ENCODE peak calls at places on chromosomes 3 and 15, in six cellular contexts. H, X, K, M, L and D are unnamed samples.

GRCh38 chr3:153615863-153616262 is 453.8 kb downstream of the RAP2B start:
- DNase-seq in H (no peak), X (no peak), K (no peak), M (no peak), L (no peak), D (no peak)

GRCh38 chr15:43911235-43911661 is 84.4 kb downstream of the WDR76 start:
- DNase-seq in H (no peak), X (no peak), K (no peak), M (peak; percentile 59), L (no peak), D (peak; percentile 50)

GRCh38 chr15:70252056-70252935 is 154.6 kb upstream of the TLE3 start:
- DNase-seq in H (peak; percentile 57), X (no peak), K (no peak), M (no peak), L (no peak), D (no peak)

GRCh38 chr3:179653777-179654117 is 907 bp downstream of the USP13 start:
- DNase-seq in H (no peak), X (no peak), K (no peak), M (no peak), L (peak; percentile 6), D (no peak)

GRCh38 chr15:29924750-29925149 is 102.5 kb upstream of the TJP1 start:
- DNase-seq in H (peak; percentile 78), X (no peak), K (no peak), M (no peak), L (no peak), D (no peak)

GRCh38 chr3:50167782-50168317 is 12.7 kb downstream of the SEMA3F start:
- DNase-seq in H (no peak), X (no peak), K (no peak), M (no peak), L (no peak), D (no peak)

GRCh38 chr3:124707667-124708066 is 22.6 kb upstream of the UMPS start:
- DNase-seq in H (no peak), X (no peak), K (no peak), M (no peak), L (no peak), D (no peak)

GRCh38 chr15:55277116-55277564 is 12.5 kb downstream of the RAB27A start:
- DNase-seq in H (no peak), X (peak; percentile 55), K (no peak), M (no peak), L (peak; percentile 31), D (no peak)

GRCh38 chr3:123194552-123194951 is 7.2 kb upstream of the SEC22A start:
- DNase-seq in H (no peak), X (no peak), K (no peak), M (no peak), L (no peak), D (no peak)

GRCh38 chr3:15491143-15491542 is 30.4 kb downstream of the COLQ start:
- DNase-seq in H (no peak), X (no peak), K (no peak), M (no peak), L (no peak), D (no peak)

GRCh38 chr3:64595253-64595694 is 92.5 kb downstream of the ADAMTS9 start:
- DNase-seq in H (peak; percentile 2), X (no peak), K (no peak), M (no peak), L (no peak), D (peak; percentile 23)

GRCh38 chr3:81684739-81685395 is 76.6 kb downstream of the GBE1 start:
- DNase-seq in H (no peak), X (no peak), K (no peak), M (no peak), L (no peak), D (no peak)

GRCh38 chr15:40843183-40843884 is 514 bp upstream of the SPINT1 start:
- DNase-seq in H (no peak), X (no peak), K (no peak), M (no peak), L (no peak), D (no peak)

GRCh38 chr3:38545983-38546382 is 49.8 kb downstream of the EXOG start:
- DNase-seq in H (no peak), X (no peak), K (no peak), M (no peak), L (no peak), D (no peak)

GRCh38 chr3:98980915-98981596 is 79.6 kb upstream of the DCBLD2 start:
- DNase-seq in H (no peak), X (no peak), K (no peak), M (no peak), L (no peak), D (no peak)

GRCh38 chr3:163476179-163476578 is 1602.1 kb downstream of the SI start:
- DNase-seq in H (peak; percentile 7), X (no peak), K (no peak), M (no peak), L (no peak), D (no peak)

GRCh38 chr3:193794002-193794835 is 201.2 kb downstream of the OPA1 start:
- DNase-seq in H (no peak), X (no peak), K (no peak), M (no peak), L (no peak), D (no peak)

GRCh38 chr3:52534281-52535183 is 875 bp upstream of the NT5DC2 start:
- DNase-seq in H (no peak), X (no peak), K (no peak), M (no peak), L (no peak), D (no peak)

GRCh38 chr3:126126292-126126691 is 42.4 kb upstream of the SLC41A3 start:
- DNase-seq in H (no peak), X (peak; percentile 90), K (peak; percentile 10), M (no peak), L (no peak), D (no peak)

GRCh38 chr3:71172951-71173350 is 410.6 kb downstream of the FOXP1 start:
- DNase-seq in H (no peak), X (no peak), K (no peak), M (no peak), L (no peak), D (no peak)